ENCODE peak calls at places on chromosomes 2 and 18, in five cellular contexts. S, B, U, C and X are unnamed samples.
A peak's percentile ranks its signal among the peaks of the same experiment; 100 is the strongest.

GRCh38 chr2:230721712-230722111 is 9.1 kb downstream of the CAB39 start:
- DNase-seq in S (no peak), B (no peak), U (no peak), C (no peak), X (peak; percentile 64)

GRCh38 chr2:96138146-96139145 is at the start of gene ASTL:
- DNase-seq in S (peak; percentile 39), B (peak; percentile 56), U (peak; percentile 69), C (no peak), X (peak; percentile 65)

GRCh38 chr2:108570416-108570815 is 36.1 kb downstream of the LIMS1 start:
- DNase-seq in S (peak; percentile 61), B (no peak), U (peak; percentile 37), C (no peak), X (no peak)

GRCh38 chr2:221589696-221590095 is 17.6 kb upstream of the EPHA4 start:
- DNase-seq in S (no peak), B (no peak), U (no peak), C (no peak), X (no peak)

GRCh38 chr2:157898591-157898996 is 22.5 kb upstream of the ACVR1 start:
- DNase-seq in S (peak; percentile 58), B (no peak), U (peak; percentile 75), C (no peak), X (peak; percentile 21)

GRCh38 chr18:36752929-36753865 is 75.6 kb downstream of the TPGS2 start:
- DNase-seq in S (no peak), B (no peak), U (no peak), C (no peak), X (no peak)

GRCh38 chr2:3635171-3636008 is 22.6 kb upstream of the ALLC start:
- DNase-seq in S (no peak), B (no peak), U (no peak), C (no peak), X (no peak)

GRCh38 chr18:52288403-52289004 is 51.5 kb upstream of the DCC start:
- DNase-seq in S (peak; percentile 11), B (peak; percentile 17), U (peak; percentile 2), C (no peak), X (peak; percentile 19)

GRCh38 chr2:45595724-45596435 is 15.2 kb downstream of the SRBD1 start:
- DNase-seq in S (no peak), B (no peak), U (no peak), C (no peak), X (no peak)

GRCh38 chr2:25276569-25277465 is 64.9 kb downstream of the DNMT3A start:
- DNase-seq in S (no peak), B (no peak), U (peak; percentile 64), C (no peak), X (no peak)

GRCh38 chr2:101734511-101735165 is 37.1 kb downstream of the MAP4K4 start:
- DNase-seq in S (no peak), B (no peak), U (no peak), C (no peak), X (no peak)

GRCh38 chr2:128380061-128380889 is 61.6 kb upstream of the HS6ST1 start:
- DNase-seq in S (no peak), B (no peak), U (no peak), C (no peak), X (no peak)

GRCh38 chr2:61421611-61422010 is 49.3 kb downstream of the USP34 start:
- DNase-seq in S (no peak), B (no peak), U (no peak), C (no peak), X (no peak)

GRCh38 chr18:2302628-2303516 is 268.4 kb downstream of the METTL4 start:
- DNase-seq in S (peak; percentile 82), B (no peak), U (peak; percentile 86), C (no peak), X (no peak)

GRCh38 chr2:45323344-45323743 is 287.7 kb downstream of the SRBD1 start:
- DNase-seq in S (no peak), B (no peak), U (no peak), C (no peak), X (peak; percentile 27)

GRCh38 chr2:224359569-224359968 is 42.3 kb downstream of the FAM124B start:
- DNase-seq in S (peak; percentile 8), B (peak; percentile 16), U (peak; percentile 39), C (no peak), X (peak; percentile 24)

GRCh38 chr2:44770221-44771187 is 171.0 kb upstream of the SIX3 start:
- DNase-seq in S (no peak), B (no peak), U (no peak), C (no peak), X (peak; percentile 35)

GRCh38 chr2:221502270-221502973 is 69.7 kb downstream of the EPHA4 start:
- DNase-seq in S (no peak), B (no peak), U (no peak), C (no peak), X (no peak)

GRCh38 chr2:237041231-237041630 is 44.5 kb upstream of the COPS8 start:
- DNase-seq in S (no peak), B (no peak), U (peak; percentile 8), C (no peak), X (no peak)

GRCh38 chr18:79988925-79989361 is 580 bp upstream of the TXNL4A start:
- DNase-seq in S (peak; percentile 36), B (no peak), U (no peak), C (no peak), X (peak; percentile 47)

GRCh38 chr2:8582850-8583399 is 98.9 kb upstream of the ID2 start:
- DNase-seq in S (no peak), B (no peak), U (no peak), C (no peak), X (no peak)

GRCh38 chr2:16828044-16828827 is 162.6 kb upstream of the CYRIA start:
- DNase-seq in S (no peak), B (no peak), U (no peak), C (no peak), X (no peak)

GRCh38 chr2:84879595-84880394 is 1.1 kb downstream of the TRABD2A start:
- DNase-seq in S (no peak), B (no peak), U (no peak), C (no peak), X (no peak)

GRCh38 chr18:74869904-74870863 is 272.5 kb downstream of the ZNF407 start:
- DNase-seq in S (no peak), B (no peak), U (no peak), C (peak; percentile 71), X (no peak)

GRCh38 chr2:69601179-69601612 is 42.3 kb downstream of the AAK1 start:
- DNase-seq in S (peak; percentile 63), B (peak; percentile 49), U (peak; percentile 85), C (no peak), X (peak; percentile 31)

GRCh38 chr2:28325173-28325566 is 67.5 kb upstream of the FOSL2 start:
- DNase-seq in S (no peak), B (no peak), U (no peak), C (no peak), X (no peak)

GRCh38 chr2:236754234-236754924 is 184.8 kb downstream of the ACKR3 start:
- DNase-seq in S (no peak), B (no peak), U (no peak), C (no peak), X (no peak)

GRCh38 chr18:23330423-23330822 is 122.7 kb upstream of the RIOK3 start:
- DNase-seq in S (no peak), B (no peak), U (no peak), C (peak; percentile 34), X (no peak)

GRCh38 chr2:69789762-69790600 is 39.5 kb upstream of the GMCL1 start:
- DNase-seq in S (no peak), B (no peak), U (no peak), C (no peak), X (no peak)

GRCh38 chr2:207516206-207516605 is 13.6 kb upstream of the CREB1 start:
- DNase-seq in S (no peak), B (no peak), U (no peak), C (no peak), X (no peak)

GRCh38 chr2:171910494-171910893 is 11.8 kb upstream of the HAT1 start:
- DNase-seq in S (no peak), B (no peak), U (no peak), C (no peak), X (no peak)

GRCh38 chr2:172252154-172252553 is 149.5 kb upstream of the DLX2 start:
- DNase-seq in S (no peak), B (no peak), U (no peak), C (no peak), X (peak; percentile 75)

GRCh38 chr2:18169121-18169786 is 290.8 kb downstream of the KCNS3 start:
- DNase-seq in S (no peak), B (no peak), U (no peak), C (no peak), X (no peak)

GRCh38 chr18:73431620-73432019 is 563.8 kb upstream of the NETO1 start:
- DNase-seq in S (no peak), B (no peak), U (no peak), C (no peak), X (no peak)

DNA sequence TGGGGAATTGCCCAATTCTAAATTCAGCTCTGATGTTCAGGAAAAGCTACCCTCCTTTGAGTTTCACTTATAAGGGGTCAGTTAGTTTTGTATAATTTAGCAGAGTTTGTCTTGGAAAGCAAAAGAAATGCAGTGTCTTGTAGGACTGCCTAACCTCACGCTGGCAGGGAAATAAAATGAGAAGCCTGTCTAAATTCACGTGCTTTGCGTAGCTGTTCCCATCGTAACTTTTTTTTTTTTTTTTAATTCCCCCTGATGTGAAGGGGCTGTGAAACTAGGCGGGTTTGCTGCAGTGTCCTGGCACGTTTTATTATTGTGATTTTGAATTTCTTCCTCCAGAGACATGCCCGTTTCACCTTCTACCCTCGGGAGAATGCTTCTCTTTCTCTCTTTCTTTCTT is 2.1 kb downstream of the MEIS1 start:
- DNase-seq in S (no peak), B (no peak), U (no peak), C (no peak), X (no peak)
- H3K4me3 ChIP-seq in S (no peak overlapping the region), B (no peak overlapping the region), U (peak overlapping the region; percentile 50), C (no peak overlapping the region), X (no peak overlapping the region)

GRCh38 chr2:143545059-143545458 is 415.8 kb downstream of the ARHGAP15 start:
- DNase-seq in S (no peak), B (no peak), U (no peak), C (no peak), X (no peak)
- TF ChIP-seq MYC in S (no peak), B (no peak), U (no peak), C (no peak), X (no peak)

GRCh38 chr2:200483729-200484198 is 26.1 kb downstream of the KCTD18 start:
- DNase-seq in S (peak; percentile 71), B (peak; percentile 64), U (peak; percentile 34), C (no peak), X (peak; percentile 62)
- TF ChIP-seq CTCF in S (peak; percentile 67), B (peak; percentile 90), U (peak; percentile 65), C (peak; percentile 69), X (peak; percentile 62)

DNA sequence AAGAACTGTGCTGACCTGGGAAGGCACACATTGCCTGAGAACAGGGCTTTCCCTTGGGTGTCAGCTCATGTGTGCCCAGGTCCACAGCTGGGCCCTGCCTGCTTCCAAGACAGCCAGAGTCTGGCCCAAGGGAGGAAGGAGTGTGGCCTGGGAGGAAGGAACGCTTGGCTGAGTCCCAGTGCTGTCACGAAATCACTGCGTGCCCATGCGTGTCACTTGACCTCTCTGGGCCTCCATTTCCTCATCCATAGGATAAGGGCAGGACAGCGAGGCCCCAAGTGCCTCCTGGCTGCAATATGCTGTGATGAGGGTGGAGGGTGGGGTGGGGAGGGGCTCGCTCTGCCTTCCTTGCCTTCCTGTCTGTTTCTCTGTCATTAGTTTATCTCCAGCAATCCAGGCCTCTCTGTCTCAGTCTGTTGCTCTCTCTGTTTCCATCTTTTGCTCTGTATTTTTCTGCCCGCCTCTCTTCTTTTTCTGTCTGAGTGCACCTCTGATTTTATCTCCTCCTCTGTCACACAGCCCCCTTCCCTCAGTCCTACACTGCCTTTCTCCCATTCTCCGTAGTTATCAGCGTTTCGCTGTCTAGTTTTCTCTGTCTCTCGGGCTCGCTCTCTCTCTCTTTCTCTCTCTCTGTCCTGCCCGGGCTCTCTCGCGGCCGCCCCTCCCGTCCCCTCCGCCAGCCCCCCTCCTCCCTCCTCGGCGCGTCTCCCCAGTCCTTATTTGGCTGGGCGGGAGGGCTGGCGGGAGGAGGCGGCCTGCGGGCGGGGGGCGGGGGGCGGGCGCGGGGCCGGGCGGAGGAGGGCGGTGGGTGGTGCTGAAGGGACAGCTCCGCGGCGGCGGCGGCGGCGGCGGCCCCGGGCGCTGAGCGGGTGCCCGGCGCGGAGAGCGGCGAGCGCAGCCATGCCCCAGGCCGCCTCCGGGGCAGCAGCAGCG is at the start of gene KCNK3:
- DNase-seq in S (no peak), B (no peak), U (peak; percentile 67), C (no peak), X (peak; percentile 45)
- H3K4me3 ChIP-seq in S (peak within 1 kb of the TSS; percentile 36), B (peak within 1 kb of the TSS; percentile 20), U (no peak within 1 kb of the TSS), C (no peak within 1 kb of the TSS), X (no peak within 1 kb of the TSS)